ENCODE peak calls at places on chromosomes 7 and 10, in ten cellular contexts. L is spleen, V is DND-41, K is Peyer's patch, B is dorsolateral prefrontal cortex, C is cardiac fibroblast, E is colonic mucosa, W is HCT116, Z is heart left ventricle, U is HFF-Myc. N is an unnamed sample.

GRCh38 chr10:130265542-130265941 is 129.4 kb downstream of the GLRX3 start:
- DNase-seq in L (no peak), E (no peak), W (no peak), Z (no peak), C (no peak), V (no peak), B (no peak), U (no peak), K (no peak), N (no peak)

GRCh38 chr7:45646996-45647411 is 72.8 kb downstream of the ADCY1 start:
- DNase-seq in Z (no peak), E (no peak), K (peak), V (no peak), B (no peak), W (no peak), L (no peak), C (peak), U (no peak), N (no peak)

GRCh38 chr7:87581723-87582122 is 19.0 kb downstream of the ABCB1 start:
- DNase-seq in B (no peak), W (no peak), C (no peak), K (no peak), U (no peak), E (no peak), L (no peak), Z (no peak), V (no peak), N (no peak)

GRCh38 chr7:127782550-127783266 is 130.7 kb downstream of the SND1 start:
- DNase-seq in Z (no peak), K (no peak), E (no peak), U (no peak), B (no peak), C (peak), W (no peak), L (no peak), V (no peak), N (no peak)

GRCh38 chr7:146865696-146866095 is 749.1 kb downstream of the CNTNAP2 start:
- DNase-seq in B (no peak), U (no peak), Z (no peak), K (no peak), W (no peak), L (no peak), E (no peak), C (no peak), V (no peak), N (no peak)

GRCh38 chr10:14086596-14086995 is 244.1 kb downstream of the FRMD4A start:
- DNase-seq in V (no peak), Z (no peak), L (no peak), C (peak), W (no peak), E (no peak), U (no peak), B (no peak), K (no peak), N (no peak)

GRCh38 chr7:43693687-43694398 is 35.5 kb downstream of the COA1 start:
- DNase-seq in L (no peak), W (peak), Z (no peak), V (no peak), B (no peak), U (peak), C (peak), E (no peak), K (no peak), N (no peak)

GRCh38 chr7:149825567-149826343 is 12.4 kb upstream of the ZNF862 start:
- DNase-seq in U (no peak), B (no peak), C (no peak), V (no peak), Z (no peak), W (no peak), L (peak), K (no peak), E (no peak), N (no peak)

GRCh38 chr10:485776-486572 is 203.5 kb downstream of the DIP2C start:
- DNase-seq in W (no peak), E (peak), B (no peak), K (no peak), Z (no peak), V (no peak), L (peak), C (no peak), U (no peak), N (no peak)

GRCh38 chr10:84837877-84838276 is 509.5 kb downstream of the CCSER2 start:
- DNase-seq in Z (peak), B (no peak), C (no peak), K (no peak), U (no peak), E (no peak), V (no peak), L (no peak), W (no peak), N (no peak)

GRCh38 chr7:44291066-44291732 is 34.2 kb downstream of the CAMK2B start:
- DNase-seq in Z (peak), B (peak), C (peak), K (no peak), W (no peak), E (no peak), U (no peak), V (peak), L (peak), N (peak)

GRCh38 chr10:121926669-121927360 is 1.0 kb downstream of the ATE1 start:
- DNase-seq in C (peak), U (no peak), E (no peak), W (no peak), Z (no peak), K (no peak), L (no peak), V (no peak), B (no peak), N (no peak)

GRCh38 chr7:42678315-42678714 is 233.6 kb downstream of the C7orf25 start:
- DNase-seq in B (no peak), Z (no peak), K (no peak), E (no peak), L (no peak), W (no peak), C (peak), V (no peak), U (no peak), N (no peak)

GRCh38 chr7:98358706-98359105 is 42.2 kb downstream of the BAIAP2L1 start:
- DNase-seq in K (no peak), B (no peak), C (no peak), L (peak), Z (no peak), V (no peak), U (no peak), W (no peak), E (no peak), N (no peak)

GRCh38 chr7:37052673-37053072 is 328.4 kb upstream of the AOAH start:
- DNase-seq in W (no peak), L (no peak), U (no peak), V (peak), K (no peak), C (no peak), B (no peak), E (peak), Z (no peak), N (peak)

GRCh38 chr10:129761166-129761565 is 202.9 kb downstream of the EBF3 start:
- DNase-seq in V (peak), E (peak), C (no peak), W (no peak), Z (no peak), U (no peak), K (no peak), L (peak), B (peak), N (peak)

GRCh38 chr7:93562106-93562505 is 12.4 kb downstream of the CALCR start:
- DNase-seq in V (no peak), B (no peak), U (no peak), E (no peak), C (no peak), K (no peak), L (no peak), W (no peak), Z (no peak), N (no peak)

GRCh38 chr7:79506481-79506880 is 53.0 kb upstream of the MAGI2 start:
- DNase-seq in U (no peak), Z (no peak), V (no peak), C (peak), B (no peak), K (no peak), W (no peak), E (no peak), L (no peak), N (no peak)

GRCh38 chr7:22356855-22357310 is at the start of gene RAPGEF5:
- DNase-seq in C (no peak), Z (no peak), K (no peak), L (peak), V (peak), W (peak), E (peak), B (no peak), U (no peak), N (no peak)

GRCh38 chr7:73988197-73988596 is 39.8 kb upstream of the ELN start:
- DNase-seq in U (no peak), L (no peak), Z (no peak), W (no peak), K (no peak), C (peak), V (no peak), B (peak), E (no peak), N (no peak)

GRCh38 chr10:78886129-78886528 is 182.6 kb upstream of the ZMIZ1 start:
- DNase-seq in E (peak), W (no peak), B (no peak), Z (no peak), L (no peak), K (no peak), C (no peak), V (no peak), U (no peak), N (no peak)

GRCh38 chr7:27661776-27662489 is 750 bp downstream of the HIBADH start:
- DNase-seq in E (no peak), L (peak), Z (peak), K (peak), B (no peak), V (peak), U (no peak), C (peak), W (no peak), N (peak)

GRCh38 chr7:20449146-20449648 is 118.5 kb downstream of the ITGB8 start:
- DNase-seq in V (no peak), E (no peak), Z (no peak), U (no peak), K (no peak), W (no peak), L (no peak), C (peak), B (no peak), N (no peak)

GRCh38 chr10:18601321-18601720 is 50.1 kb downstream of the NSUN6 start:
- DNase-seq in U (no peak), W (no peak), K (no peak), L (no peak), E (no peak), Z (no peak), V (no peak), C (no peak), B (no peak), N (no peak)

GRCh38 chr7:117090820-117091219 is 137.5 kb downstream of the ST7 start:
- DNase-seq in W (no peak), C (no peak), K (no peak), E (no peak), V (no peak), L (no peak), B (no peak), U (no peak), Z (no peak), N (no peak)

GRCh38 chr7:43303740-43304241 is 191.3 kb downstream of the HECW1 start:
- DNase-seq in W (peak), V (no peak), B (no peak), E (no peak), Z (no peak), C (no peak), L (no peak), U (peak), K (no peak), N (no peak)

GRCh38 chr10:19629559-19629958 is 186.7 kb upstream of the PLXDC2 start:
- DNase-seq in Z (peak), E (peak), B (no peak), U (no peak), L (peak), W (no peak), K (no peak), C (peak), V (no peak), N (no peak)

GRCh38 chr10:130357226-130357625 is 221.0 kb downstream of the GLRX3 start:
- DNase-seq in E (no peak), Z (no peak), U (no peak), W (no peak), K (no peak), B (no peak), V (no peak), L (peak), C (no peak), N (no peak)

GRCh38 chr7:2438775-2439174 is 35.4 kb downstream of the CHST12 start:
- DNase-seq in W (no peak), B (no peak), L (no peak), V (no peak), U (no peak), C (no peak), K (no peak), E (no peak), Z (no peak), N (no peak)

GRCh38 chr10:110706690-110707098 is 62.6 kb downstream of the RBM20 start:
- DNase-seq in L (no peak), W (peak), K (no peak), U (peak), E (no peak), Z (no peak), B (no peak), V (no peak), C (peak), N (no peak)

GRCh38 chr10:100715445-100716385 is 29.7 kb upstream of the PAX2 start:
- DNase-seq in L (peak), C (no peak), Z (no peak), K (no peak), B (no peak), W (no peak), V (no peak), E (no peak), U (no peak), N (no peak)

GRCh38 chr10:34008641-34009040 is 674.2 kb upstream of the NRP1 start:
- DNase-seq in E (no peak), W (no peak), Z (no peak), U (no peak), V (no peak), C (no peak), K (no peak), B (no peak), L (no peak), N (no peak)

GRCh38 chr7:81415181-81415580 is 354.7 kb downstream of the HGF start:
- DNase-seq in C (peak), V (no peak), E (no peak), B (no peak), W (no peak), K (no peak), U (no peak), Z (no peak), L (no peak), N (no peak)

GRCh38 chr7:95157381-95157780 is 167.0 kb downstream of the PON1 start:
- DNase-seq in W (no peak), Z (no peak), B (no peak), E (no peak), C (no peak), V (no peak), U (no peak), K (no peak), L (peak), N (no peak)

GRCh38 chr7:22731781-22732180 is 4.8 kb downstream of the IL6 start:
- DNase-seq in Z (no peak), B (no peak), K (no peak), E (no peak), C (no peak), V (no peak), U (no peak), L (no peak), W (no peak), N (no peak)

GRCh38 chr7:127652333-127653248 is 597 bp downstream of the SND1 start:
- DNase-seq in E (no peak), W (no peak), C (peak), Z (no peak), U (no peak), V (no peak), K (no peak), B (no peak), L (no peak), N (no peak)

GRCh38 chr7:101171442-101171837 is 6.1 kb upstream of the VGF start:
- DNase-seq in V (no peak), C (no peak), U (no peak), Z (no peak), B (no peak), W (no peak), L (no peak), K (no peak), E (no peak), N (no peak)
- TF ChIP-seq CTCF in V (peak), C (peak), U (peak), Z (no peak), B (no peak), W (no peak), L (no peak), K (no peak), E (no peak), N (no peak)

GRCh38 chr7:3683886-3684539 is 383.0 kb downstream of the SDK1 start:
- DNase-seq in W (no peak), L (no peak), E (peak), C (no peak), U (no peak), V (no peak), Z (no peak), K (no peak), B (no peak), N (no peak)
- TF ChIP-seq CTCF in W (no peak), L (no peak), E (no peak), C (no peak), U (no peak), V (no peak), Z (no peak), K (no peak), B (no peak), N (no peak)

GRCh38 chr7:151018421-151019129 is 5.7 kb downstream of the ATG9B start:
- DNase-seq in C (no peak), L (no peak), E (no peak), U (no peak), Z (no peak), B (no peak), V (no peak), K (no peak), W (no peak), N (no peak)
- TF ChIP-seq CTCF in C (no peak), L (no peak), E (no peak), U (no peak), Z (peak), B (peak), V (no peak), K (no peak), W (no peak), N (peak)

GRCh38 chr10:97116534-97117162 is 69.1 kb downstream of the SLIT1 start:
- DNase-seq in K (no peak), W (no peak), C (no peak), E (no peak), B (no peak), Z (no peak), V (peak), L (peak), U (no peak), N (no peak)

GRCh38 chr10:97120370-97120769 is 65.4 kb downstream of the SLIT1 start:
- DNase-seq in U (no peak), W (no peak), L (peak), E (no peak), K (no peak), B (no peak), V (no peak), Z (no peak), C (no peak), N (no peak)

GRCh38 chr10:97119058-97119832 is 66.5 kb downstream of the SLIT1 start:
- DNase-seq in C (no peak), E (no peak), L (peak), Z (no peak), U (no peak), K (no peak), V (no peak), W (no peak), B (no peak), N (no peak)

GRCh38 chr10:97115846-97116245 is 69.9 kb downstream of the SLIT1 start:
- DNase-seq in Z (no peak), U (no peak), L (no peak), V (no peak), C (no peak), E (no peak), K (no peak), B (no peak), W (no peak), N (no peak)

DNA sequence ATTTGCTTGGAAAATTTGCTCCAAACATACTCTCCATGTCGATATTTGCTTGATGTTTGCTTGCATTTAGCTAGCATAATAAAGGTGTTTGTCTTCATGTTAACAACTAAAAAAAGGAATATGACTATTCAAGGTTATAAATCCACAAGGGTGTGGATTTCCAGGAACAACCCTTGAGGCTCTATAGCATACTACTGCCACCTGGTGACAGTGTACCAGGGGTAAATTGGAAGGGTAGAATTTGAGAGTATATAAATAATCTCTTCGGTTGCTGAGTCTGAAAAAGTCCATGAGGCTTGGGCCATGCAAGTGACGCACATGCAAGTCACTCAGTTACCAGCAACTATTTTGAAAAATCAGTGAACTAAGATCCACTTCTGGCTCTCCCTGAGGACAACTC is 68.4 kb downstream of the SLIT1 start:
- DNase-seq in Z (no peak), C (peak), W (peak), K (no peak), V (no peak), U (no peak), E (peak), B (no peak), L (no peak), N (no peak)
- TF ChIP-seq CTCF in Z (peak), C (no peak), W (peak), K (peak), V (peak), U (peak), E (peak), B (no peak), L (peak), N (peak)

GRCh38 chr10:17229717-17229966 is 1.6 kb downstream of the VIM start:
- DNase-seq in V (no peak), B (no peak), Z (no peak), W (no peak), L (no peak), U (no peak), E (peak), C (peak), K (no peak), N (no peak)

GRCh38 chr10:17232276-17232987 is 4.4 kb downstream of the VIM start:
- DNase-seq in E (no peak), C (peak), Z (no peak), B (no peak), L (no peak), K (no peak), U (no peak), V (no peak), W (no peak), N (no peak)

GRCh38 chr10:17229016-17229716 is 1.1 kb downstream of the VIM start:
- DNase-seq in C (peak), B (no peak), V (peak), U (no peak), L (peak), K (peak), E (peak), W (no peak), Z (peak), N (peak)

GRCh38 chr10:17228081-17229015 is at the start of gene VIM:
- DNase-seq in C (peak), W (peak), E (peak), B (no peak), U (peak), Z (peak), K (peak), L (peak), V (peak), N (peak)

GRCh38 chr10:17229967-17230682 is 2.1 kb downstream of the VIM start:
- DNase-seq in C (peak), U (no peak), V (peak), W (peak), B (no peak), K (peak), E (peak), L (peak), Z (peak), N (peak)
- TF ChIP-seq CTCF in C (no peak), U (no peak), V (no peak), W (no peak), B (no peak), K (no peak), E (no peak), L (no peak), Z (no peak), N (no peak)

GRCh38 chr7:17155529-17155928 is 142.9 kb upstream of the AHR start:
- DNase-seq in B (no peak), U (no peak), Z (no peak), L (no peak), W (no peak), K (no peak), E (no peak), C (no peak), V (no peak), N (no peak)

GRCh38 chr7:17159500-17160037 is 138.9 kb upstream of the AHR start:
- DNase-seq in B (no peak), W (no peak), U (no peak), C (no peak), K (no peak), E (no peak), V (no peak), L (no peak), Z (no peak), N (no peak)

GRCh38 chr7:17152698-17153097 is 145.8 kb upstream of the AHR start:
- DNase-seq in B (no peak), Z (no peak), W (no peak), E (no peak), C (no peak), K (no peak), U (no peak), L (no peak), V (no peak), N (no peak)

GRCh38 chr7:17153571-17153970 is 144.9 kb upstream of the AHR start:
- DNase-seq in U (no peak), W (no peak), E (no peak), K (no peak), B (no peak), L (no peak), V (no peak), Z (no peak), C (peak), N (no peak)

DNA sequence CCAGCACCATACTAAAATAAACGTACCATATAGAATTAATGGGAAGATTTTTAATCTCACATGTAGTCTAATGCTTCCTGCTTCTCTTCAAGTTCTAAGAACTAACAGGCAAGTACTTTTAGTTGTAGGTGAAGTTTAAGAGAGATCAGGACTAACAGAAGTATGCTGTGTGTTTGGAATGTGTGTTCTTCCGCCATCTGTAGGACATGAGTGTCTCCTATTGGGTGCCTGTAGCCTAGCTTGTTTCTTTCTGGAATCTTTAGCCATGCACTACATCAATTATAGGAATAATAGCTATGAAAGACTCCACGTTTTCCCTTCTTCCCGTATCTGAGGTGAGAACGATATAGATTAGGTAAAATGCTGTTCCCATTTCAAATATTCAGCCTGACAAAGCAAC is 140.2 kb upstream of the AHR start:
- DNase-seq in C (no peak), L (no peak), E (no peak), V (no peak), K (no peak), W (no peak), Z (no peak), B (no peak), U (no peak), N (no peak)
- TF ChIP-seq CTCF in C (no peak), L (no peak), E (no peak), V (no peak), K (no peak), W (no peak), Z (no peak), B (no peak), U (no peak), N (no peak)

GRCh38 chr10:48331436-48331835 is 25.0 kb downstream of the MAPK8 start:
- DNase-seq in Z (no peak), U (no peak), W (no peak), L (no peak), K (no peak), B (no peak), E (no peak), C (no peak), V (no peak), N (no peak)
- TF ChIP-seq CTCF in Z (no peak), U (no peak), W (no peak), L (no peak), K (no peak), B (no peak), E (no peak), C (no peak), V (no peak), N (no peak)

N was measured in natural killer cell.